ENCODE peak calls at places on chromosome 17, in five cellular contexts. M is lung, C is cardiac fibroblast, Y is astrocyte of the spinal cord, O is fibroblast of lung. Q is an unnamed sample.

GRCh38 chr17:48995871-48996695 is 1.1 kb upstream of the IGF2BP1 start:
- DNase-seq in M (no peak), C (no peak), Y (peak), O (no peak), Q (no peak)

GRCh38 chr17:1067282-1067956 is 70.5 kb downstream of the TIMM22 start:
- DNase-seq in M (peak), C (no peak), Y (no peak), O (peak), Q (no peak)

GRCh38 chr17:1047177-1047885 is 50.4 kb downstream of the TIMM22 start:
- DNase-seq in M (no peak), C (no peak), Y (peak), O (peak), Q (no peak)

GRCh38 chr17:55420776-55421178 is 858 bp downstream of the MMD start:
- DNase-seq in M (peak), C (no peak), Y (no peak), O (peak), Q (no peak)

GRCh38 chr17:19652595-19652994 is 4.0 kb downstream of the ALDH3A2 start:
- DNase-seq in M (no peak), C (peak), Y (no peak), O (no peak), Q (peak)

GRCh38 chr17:32157225-32157624 is 14.9 kb downstream of the RHOT1 start:
- DNase-seq in M (no peak), C (peak), Y (peak), O (peak), Q (peak)

GRCh38 chr17:27244481-27245223 is 49.3 kb upstream of the WSB1 start:
- DNase-seq in M (peak), C (peak), Y (peak), O (peak), Q (peak)

GRCh38 chr17:43714338-43715149 is 44.0 kb downstream of the SOST start:
- DNase-seq in M (no peak), C (peak), Y (peak), O (no peak), Q (peak)

GRCh38 chr17:55308613-55309332 is 44.0 kb downstream of the HLF start:
- DNase-seq in M (no peak), C (no peak), Y (no peak), O (no peak), Q (no peak)

GRCh38 chr17:19977360-19978205 is at the start of gene AKAP10:
- DNase-seq in M (peak), C (peak), Y (peak), O (peak), Q (peak)

GRCh38 chr17:72369366-72369765 is 248.5 kb downstream of the SOX9 start:
- DNase-seq in M (no peak), C (no peak), Y (no peak), O (no peak), Q (no peak)

GRCh38 chr17:33647976-33648375 is 354.9 kb upstream of the ASIC2 start:
- DNase-seq in M (no peak), C (peak), Y (no peak), O (no peak), Q (peak)
- TF ChIP-seq CTCF in M (peak), C (peak), Y (peak), O (peak), Q (peak)

GRCh38 chr17:57757735-57758134 is 12.6 kb upstream of the CCDC182 start:
- DNase-seq in M (no peak), C (no peak), Y (no peak), O (no peak), Q (no peak)

GRCh38 chr17:57760001-57760400 is 14.9 kb upstream of the CCDC182 start:
- DNase-seq in M (no peak), C (no peak), Y (no peak), O (no peak), Q (no peak)

GRCh38 chr17:57755479-57756070 is 10.5 kb upstream of the CCDC182 start:
- DNase-seq in M (no peak), C (no peak), Y (no peak), O (no peak), Q (no peak)

GRCh38 chr17:57758654-57759053 is 13.6 kb upstream of the CCDC182 start:
- DNase-seq in M (no peak), C (no peak), Y (no peak), O (no peak), Q (no peak)

GRCh38 chr17:57756941-57757340 is 11.8 kb upstream of the CCDC182 start:
- DNase-seq in M (no peak), C (no peak), Y (no peak), O (no peak), Q (no peak)
- TF ChIP-seq CTCF in M (no peak), C (no peak), Y (no peak), O (no peak), Q (no peak)

DNA sequence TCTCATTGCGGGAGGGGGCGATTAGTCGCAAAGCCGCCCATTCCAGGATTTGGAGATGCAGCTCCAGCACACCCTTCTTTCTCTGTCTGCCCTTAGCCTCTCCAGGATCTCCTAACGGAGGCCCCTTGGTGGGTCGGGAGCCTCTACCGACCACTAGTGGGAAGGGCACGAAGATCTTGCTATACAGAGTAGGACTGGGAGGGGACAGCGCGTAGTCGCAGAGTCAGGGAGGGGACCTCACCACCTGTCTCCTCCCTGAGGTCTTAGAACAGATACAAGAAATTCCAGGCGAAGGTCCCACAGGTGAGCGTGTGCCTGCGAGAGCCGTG is 569 bp upstream of the SMTNL2 start:
- DNase-seq in M (no peak), C (no peak), Y (no peak), O (no peak), Q (no peak)
- TF ChIP-seq CTCF in M (no peak), C (peak), Y (peak), O (peak), Q (peak)

GRCh38 chr17:45425984-45426413 is 6.7 kb downstream of the ARHGAP27 start:
- DNase-seq in M (no peak), C (no peak), Y (no peak), O (no peak), Q (no peak)
- TF ChIP-seq CTCF in M (no peak), C (no peak), Y (no peak), O (no peak), Q (no peak)

GRCh38 chr17:73823684-73824083 is 179.4 kb upstream of the SDK2 start:
- DNase-seq in M (no peak), C (no peak), Y (no peak), O (peak), Q (no peak)

GRCh38 chr17:73822371-73822770 is 178.1 kb upstream of the SDK2 start:
- DNase-seq in M (no peak), C (no peak), Y (no peak), O (no peak), Q (no peak)

GRCh38 chr17:73821665-73822064 is 177.4 kb upstream of the SDK2 start:
- DNase-seq in M (no peak), C (no peak), Y (no peak), O (no peak), Q (no peak)

GRCh38 chr17:73819440-73820395 is 175.5 kb upstream of the SDK2 start:
- DNase-seq in M (no peak), C (no peak), Y (no peak), O (no peak), Q (no peak)

DNA sequence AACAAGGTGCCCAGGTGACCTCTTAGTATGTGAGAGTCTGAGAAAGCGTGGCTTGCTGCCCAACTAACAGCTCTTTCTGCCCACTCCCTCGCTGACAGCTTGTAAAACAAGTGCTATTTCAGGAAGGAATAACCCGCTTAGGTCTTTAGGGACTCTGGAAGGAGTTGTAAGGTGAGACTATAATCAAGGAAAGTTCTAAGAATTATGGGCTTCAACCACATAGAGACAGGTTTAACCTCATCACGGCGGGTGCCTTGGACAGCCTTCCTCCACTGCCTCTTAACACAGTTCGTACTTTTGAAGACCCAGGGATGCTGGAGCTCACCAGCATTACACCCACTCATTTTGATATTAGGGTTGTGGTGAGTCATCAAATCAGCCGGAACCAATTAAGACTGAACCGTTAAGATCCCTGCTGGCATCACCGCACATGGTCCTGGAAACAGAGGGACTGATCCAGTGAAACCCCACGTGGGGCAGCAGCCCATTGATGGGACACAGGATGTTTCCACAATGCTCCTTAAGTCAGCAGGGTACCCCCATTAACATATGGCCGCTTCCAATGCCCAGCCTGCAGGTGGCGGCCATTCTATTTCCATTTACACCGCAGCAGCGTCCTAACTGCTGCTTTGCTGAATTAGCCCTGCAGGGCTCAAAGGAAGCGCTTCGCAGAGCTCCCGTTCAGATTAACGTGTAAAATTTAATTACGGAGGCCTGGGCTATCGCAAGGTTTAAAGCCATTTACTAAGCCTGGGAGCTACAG is 176.6 kb upstream of the SDK2 start:
- DNase-seq in M (no peak), C (no peak), Y (peak), O (no peak), Q (peak)
- TF ChIP-seq CTCF in M (peak), C (no peak), Y (no peak), O (no peak), Q (peak)

DNA sequence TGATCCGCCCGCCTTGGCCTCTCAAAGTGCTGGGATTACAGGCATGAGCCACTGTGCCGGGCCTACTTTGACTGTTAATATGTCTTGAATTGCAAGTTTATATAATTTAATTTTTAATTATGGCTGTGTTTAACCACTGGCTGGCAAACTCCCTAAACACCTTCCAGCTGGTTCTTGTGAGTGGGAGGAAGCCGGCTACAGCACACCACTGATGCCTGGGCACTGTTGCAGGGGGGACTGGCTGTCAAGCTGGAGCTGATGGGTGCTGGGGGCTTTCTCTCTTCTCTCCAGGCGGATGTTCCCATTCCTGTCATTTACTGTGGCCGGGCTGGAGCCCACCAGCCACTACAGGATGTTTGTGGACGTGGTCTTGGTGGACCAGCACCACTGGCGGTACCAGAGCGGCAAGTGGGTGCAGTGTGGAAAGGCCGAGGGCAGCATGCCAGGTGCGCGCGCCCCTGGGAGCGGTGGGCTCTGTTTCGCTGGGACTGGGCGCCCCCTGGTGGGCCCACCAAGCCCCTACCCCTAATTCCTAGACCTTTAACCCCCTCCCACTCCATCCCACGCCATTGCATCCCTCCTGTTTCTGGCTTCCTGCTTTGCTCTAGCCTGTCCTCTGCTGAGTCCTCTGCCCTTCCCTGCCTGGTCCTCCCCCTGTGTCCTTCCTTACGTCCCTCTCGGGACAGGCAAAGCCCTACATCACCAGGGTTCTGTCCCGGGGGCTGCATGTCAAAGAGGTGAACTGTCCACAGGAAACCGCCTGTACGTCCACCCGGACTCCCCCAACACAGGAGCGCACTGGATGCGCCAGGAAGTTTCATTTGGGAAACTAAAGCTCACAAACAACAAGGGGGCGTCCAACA is 9.5 kb downstream of the TBX21 start:
- DNase-seq in M (peak), C (no peak), Y (no peak), O (no peak), Q (no peak)
- TF ChIP-seq CTCF in M (no peak), C (peak), Y (peak), O (no peak), Q (peak)

Q was measured in AG10803.